ENCODE peak calls at places on chromosome 1, in eight cellular contexts. X, P, W, K, Q, Y, R and U are unnamed samples.

GRCh38 chr1:152013664-152014237 is 20.1 kb upstream of the S100A10 start:
- DNase-seq in X (peak; percentile 56), P (peak; percentile 56), W (peak; percentile 77), K (no peak), Q (peak; percentile 44), Y (peak; percentile 49), R (no peak), U (peak; percentile 34)

GRCh38 chr1:228083871-228084278 is 1.4 kb downstream of the ARF1 start:
- DNase-seq in X (peak; percentile 22), P (peak; percentile 38), W (no peak), K (no peak), Q (no peak), Y (peak; percentile 39), R (peak; percentile 52), U (no peak)

GRCh38 chr1:24199291-24199900 is 12.3 kb upstream of the IFNLR1 start:
- DNase-seq in X (peak; percentile 57), P (peak; percentile 46), W (peak; percentile 57), K (no peak), Q (peak; percentile 82), Y (peak; percentile 70), R (no peak), U (peak; percentile 56)

GRCh38 chr1:55696181-55696580 is 481.0 kb upstream of the USP24 start:
- DNase-seq in X (peak; percentile 98), P (peak; percentile 94), W (no peak), K (no peak), Q (no peak), Y (peak; percentile 98), R (no peak), U (no peak)

GRCh38 chr1:36133484-36133883 is 8.5 kb upstream of the COL8A2 start:
- DNase-seq in X (peak; percentile 94), P (peak; percentile 98), W (peak; percentile 79), K (no peak), Q (no peak), Y (peak; percentile 98), R (peak; percentile 86), U (no peak)

GRCh38 chr1:44293761-44294315 is 61.2 kb downstream of the ERI3 start:
- DNase-seq in X (no peak), P (no peak), W (no peak), K (peak; percentile 79), Q (no peak), Y (no peak), R (peak; percentile 72), U (no peak)

GRCh38 chr1:208782186-208782585 is 538.0 kb upstream of the PLXNA2 start:
- DNase-seq in X (no peak), P (no peak), W (no peak), K (no peak), Q (no peak), Y (no peak), R (no peak), U (no peak)

GRCh38 chr1:53372501-53372951 is 44.7 kb upstream of the LRP8 start:
- DNase-seq in X (no peak), P (no peak), W (no peak), K (no peak), Q (no peak), Y (no peak), R (no peak), U (no peak)

GRCh38 chr1:12617901-12618660 is at the start of gene DHRS3:
- DNase-seq in X (peak; percentile 75), P (peak; percentile 86), W (peak; percentile 86), K (no peak), Q (peak; percentile 77), Y (peak; percentile 91), R (peak; percentile 90), U (peak; percentile 80)

GRCh38 chr1:230077436-230078221 is 10.6 kb downstream of the GALNT2 start:
- DNase-seq in X (peak; percentile 61), P (peak; percentile 34), W (no peak), K (no peak), Q (no peak), Y (peak; percentile 38), R (no peak), U (no peak)

GRCh38 chr1:100290291-100290690 is 24.3 kb downstream of the RTCA start:
- DNase-seq in X (peak; percentile 6), P (no peak), W (no peak), K (no peak), Q (no peak), Y (peak; percentile 8), R (no peak), U (no peak)

GRCh38 chr1:75034376-75034775 is 99.8 kb upstream of the LHX8 start:
- DNase-seq in X (no peak), P (no peak), W (no peak), K (no peak), Q (no peak), Y (no peak), R (no peak), U (no peak)

GRCh38 chr1:208252126-208252853 is 8.1 kb upstream of the PLXNA2 start:
- DNase-seq in X (no peak), P (peak; percentile 48), W (peak; percentile 91), K (peak; percentile 6), Q (no peak), Y (no peak), R (no peak), U (peak; percentile 43)

GRCh38 chr1:107459204-107459904 is 318.5 kb downstream of the NTNG1 start:
- DNase-seq in X (no peak), P (no peak), W (no peak), K (no peak), Q (no peak), Y (no peak), R (no peak), U (no peak)
- TF ChIP-seq CTCF in X (no peak), P (no peak), W (no peak), K (no peak), Q (no peak), Y (no peak), R (no peak), U (no peak)

DNA sequence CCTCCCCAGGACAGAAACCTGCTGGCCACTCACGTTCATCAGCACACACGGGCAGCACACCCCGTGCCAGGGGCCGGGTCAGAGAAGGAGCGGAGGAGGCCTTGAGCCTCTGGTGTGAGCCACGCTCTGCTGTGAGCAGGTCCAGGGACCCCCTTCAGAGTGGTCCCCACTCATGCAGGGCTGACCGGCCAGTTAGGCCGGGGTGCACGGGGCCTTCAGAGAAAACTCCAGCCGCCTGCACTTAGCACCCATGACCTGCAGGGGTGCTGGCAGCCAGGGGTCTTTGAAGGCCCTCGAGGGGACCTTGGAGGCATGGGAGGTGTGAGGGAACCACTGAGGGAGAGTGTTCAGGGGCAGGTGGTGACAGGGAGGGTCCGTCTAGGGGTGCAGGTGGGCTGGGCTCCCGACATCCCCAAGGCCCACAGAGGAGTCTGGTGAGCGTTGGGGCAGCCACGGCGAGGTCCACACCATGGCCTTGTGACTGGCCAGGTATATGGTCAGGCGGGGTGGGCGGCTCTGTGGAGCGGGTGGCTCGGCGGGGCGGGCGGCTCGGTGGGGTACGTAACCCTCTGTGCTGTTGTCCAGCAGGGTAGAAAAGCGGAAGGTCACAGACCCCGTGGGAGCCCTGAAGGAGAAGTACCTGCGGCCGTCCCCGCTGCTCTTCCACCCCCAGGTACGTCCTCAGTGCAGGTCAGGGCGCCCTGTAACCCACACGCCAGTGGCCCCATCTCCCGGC is 40.3 kb upstream of the ARHGEF16 start:
- DNase-seq in X (no peak), P (no peak), W (no peak), K (no peak), Q (no peak), Y (no peak), R (no peak), U (no peak)
- TF ChIP-seq CTCF in X (no peak), P (no peak), W (no peak), K (no peak), Q (peak; percentile 16), Y (no peak), R (no peak), U (peak; percentile 27)

GRCh38 chr1:4016351-4017130 is 116.5 kb upstream of the C1orf174 start:
- DNase-seq in X (no peak), P (no peak), W (no peak), K (no peak), Q (no peak), Y (no peak), R (no peak), U (no peak)

GRCh38 chr1:4020411-4020810 is 120.3 kb upstream of the C1orf174 start:
- DNase-seq in X (no peak), P (no peak), W (no peak), K (no peak), Q (no peak), Y (no peak), R (no peak), U (no peak)

GRCh38 chr1:4019606-4020331 is 119.7 kb upstream of the C1orf174 start:
- DNase-seq in X (no peak), P (no peak), W (no peak), K (no peak), Q (no peak), Y (no peak), R (no peak), U (no peak)

GRCh38 chr1:4018721-4019521 is 118.8 kb upstream of the C1orf174 start:
- DNase-seq in X (no peak), P (no peak), W (no peak), K (no peak), Q (no peak), Y (no peak), R (no peak), U (no peak)

DNA sequence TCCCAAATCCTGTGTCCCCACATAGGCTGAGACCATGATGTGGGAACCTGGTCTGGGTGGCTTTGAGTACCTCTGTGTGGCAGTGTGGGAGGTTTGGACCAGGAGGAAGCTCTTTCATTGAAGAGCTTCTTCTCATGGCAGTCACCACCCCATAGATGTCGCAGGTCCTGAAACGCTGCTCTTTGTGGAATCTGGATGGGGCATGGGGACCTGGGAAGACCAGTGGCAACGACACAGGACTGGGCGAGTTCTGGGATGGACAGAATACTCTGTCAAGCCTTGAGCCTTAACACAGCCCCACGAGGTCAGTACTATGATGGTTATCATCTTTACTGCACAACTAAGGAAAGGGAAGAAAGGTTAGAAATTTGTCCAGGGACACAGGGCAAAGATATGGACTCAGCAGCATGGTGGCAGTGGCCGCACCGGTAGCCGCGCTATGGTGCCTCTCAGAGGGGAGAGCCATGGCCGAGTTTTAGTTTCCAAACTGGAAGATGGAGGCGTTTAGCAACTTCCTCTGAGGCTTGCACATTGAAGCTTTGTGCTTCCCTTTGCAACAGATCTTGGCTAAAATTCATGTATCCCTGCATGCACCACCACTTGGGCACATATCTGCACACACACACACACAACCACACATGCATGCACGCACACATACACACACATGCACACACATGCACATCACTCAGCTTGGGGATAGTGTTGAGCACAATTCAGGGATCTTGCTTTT is 117.7 kb upstream of the C1orf174 start:
- DNase-seq in X (no peak), P (no peak), W (no peak), K (no peak), Q (no peak), Y (no peak), R (no peak), U (no peak)
- TF ChIP-seq CTCF in X (no peak), P (no peak), W (no peak), K (no peak), Q (no peak), Y (no peak), R (no peak), U (no peak)

DNA sequence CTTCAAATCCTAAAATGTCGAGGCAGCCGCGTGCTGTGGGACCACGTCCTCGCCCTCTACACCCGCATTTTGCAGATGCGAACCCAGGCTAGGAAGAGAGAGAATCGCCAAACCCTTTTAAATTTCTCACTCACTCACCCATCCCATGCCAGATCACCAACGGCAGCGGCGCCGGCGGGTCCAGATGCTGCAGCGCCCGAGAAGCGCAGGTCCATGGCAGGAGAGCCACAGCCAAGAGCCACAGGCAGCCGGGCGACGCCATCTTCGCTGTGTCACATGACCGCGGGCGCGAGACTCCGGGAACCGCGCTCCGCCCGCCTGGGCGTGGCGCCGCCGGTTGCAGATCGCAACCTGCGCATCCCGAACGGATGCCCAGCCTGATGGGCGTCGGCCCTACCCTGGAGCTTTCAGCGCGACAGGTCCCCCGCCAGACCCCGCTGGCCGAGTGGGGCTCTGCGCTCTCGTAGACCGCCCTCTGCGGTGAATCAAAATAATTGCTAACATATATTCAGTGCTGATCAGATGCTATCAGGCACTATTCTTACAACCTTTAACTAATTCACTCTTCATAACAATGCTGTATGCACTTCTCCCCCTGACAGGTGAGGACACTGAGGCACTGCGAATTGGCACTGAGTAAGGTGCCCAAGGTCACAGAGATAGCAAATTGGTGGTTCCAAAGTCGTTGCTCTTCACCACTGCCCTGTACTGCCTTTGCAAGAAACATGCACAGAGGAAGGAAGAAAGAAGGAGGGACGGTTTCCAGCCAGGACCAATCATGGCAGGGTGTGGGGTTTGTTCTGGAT is at the start of gene PPT1:
- DNase-seq in X (peak; percentile 55), P (peak; percentile 55), W (peak; percentile 81), K (peak; percentile 23), Q (peak; percentile 82), Y (peak; percentile 60), R (peak; percentile 88), U (peak; percentile 55)
- TF ChIP-seq CTCF in X (peak; percentile 21), P (peak; percentile 27), W (peak; percentile 18), K (peak; percentile 7), Q (no peak), Y (peak; percentile 37), R (no peak), U (no peak)